ENCODE peak calls at places on chromosomes 5 and 9, in seven cellular contexts. One of them, this sample, is unnamed.

GRCh38 chr9:3528466-3528865 is 2.7 kb upstream of the RFX3 start:
- DNase-seq in OCI-LY7: peak
- DNase-seq in BJ: no peak
- DNase-seq in psoas muscle: no peak
- DNase-seq in body of pancreas: no peak
- DNase-seq in foreskin fibroblast: no peak
- DNase-seq in Panc1: no peak
- DNase-seq in this sample: no peak

GRCh38 chr5:36090033-36090432 is 23.4 kb upstream of the UGT3A2 start:
- DNase-seq in BJ: no peak
- DNase-seq in Panc1: no peak
- DNase-seq in foreskin fibroblast: peak
- DNase-seq in body of pancreas: no peak
- DNase-seq in psoas muscle: no peak
- DNase-seq in OCI-LY7: peak
- DNase-seq in this sample: peak

GRCh38 chr5:149271195-149271716 is 403 bp upstream of the AFAP1L1 start:
- DNase-seq in Panc1: no peak
- DNase-seq in BJ: no peak
- DNase-seq in psoas muscle: no peak
- DNase-seq in foreskin fibroblast: peak
- DNase-seq in body of pancreas: no peak
- DNase-seq in OCI-LY7: no peak
- DNase-seq in this sample: peak

GRCh38 chr5:5304361-5305035 is 118.0 kb upstream of the ICE1 start:
- DNase-seq in foreskin fibroblast: no peak
- DNase-seq in BJ: no peak
- DNase-seq in Panc1: peak
- DNase-seq in psoas muscle: no peak
- DNase-seq in OCI-LY7: peak
- DNase-seq in body of pancreas: no peak
- DNase-seq in this sample: peak

GRCh38 chr5:100761192-100761591 is 141.9 kb downstream of the ST8SIA4 start:
- DNase-seq in psoas muscle: no peak
- DNase-seq in BJ: no peak
- DNase-seq in body of pancreas: no peak
- DNase-seq in foreskin fibroblast: no peak
- DNase-seq in OCI-LY7: no peak
- DNase-seq in Panc1: no peak
- DNase-seq in this sample: peak

GRCh38 chr5:112616812-112617547 is 120.7 kb upstream of the APC start:
- DNase-seq in psoas muscle: no peak
- DNase-seq in OCI-LY7: no peak
- DNase-seq in foreskin fibroblast: peak
- DNase-seq in BJ: no peak
- DNase-seq in Panc1: no peak
- DNase-seq in body of pancreas: peak
- DNase-seq in this sample: no peak

GRCh38 chr5:171312129-171312819 is 3.2 kb downstream of the TLX3 start:
- DNase-seq in OCI-LY7: no peak
- DNase-seq in psoas muscle: no peak
- DNase-seq in body of pancreas: no peak
- DNase-seq in BJ: no peak
- DNase-seq in Panc1: no peak
- DNase-seq in foreskin fibroblast: peak
- DNase-seq in this sample: no peak

GRCh38 chr9:108466238-108466637 is 389.5 kb downstream of the ACTL7B start:
- DNase-seq in Panc1: no peak
- DNase-seq in foreskin fibroblast: no peak
- DNase-seq in psoas muscle: no peak
- DNase-seq in body of pancreas: no peak
- DNase-seq in BJ: no peak
- DNase-seq in OCI-LY7: no peak
- DNase-seq in this sample: no peak

GRCh38 chr5:149617760-149618306 is 36.5 kb downstream of the ARHGEF37 start:
- DNase-seq in Panc1: no peak
- DNase-seq in BJ: no peak
- DNase-seq in foreskin fibroblast: no peak
- DNase-seq in psoas muscle: no peak
- DNase-seq in body of pancreas: no peak
- DNase-seq in OCI-LY7: peak
- DNase-seq in this sample: no peak

GRCh38 chr9:134071149-134071548 is 3.3 kb upstream of the BRD3 start:
- DNase-seq in foreskin fibroblast: no peak
- DNase-seq in psoas muscle: no peak
- DNase-seq in OCI-LY7: no peak
- DNase-seq in Panc1: no peak
- DNase-seq in body of pancreas: no peak
- DNase-seq in BJ: no peak
- DNase-seq in this sample: no peak

GRCh38 chr5:179237770-179238627 is 107.3 kb downstream of the ADAMTS2 start:
- DNase-seq in body of pancreas: no peak
- DNase-seq in BJ: no peak
- DNase-seq in foreskin fibroblast: no peak
- DNase-seq in psoas muscle: peak
- DNase-seq in Panc1: no peak
- DNase-seq in OCI-LY7: no peak
- DNase-seq in this sample: no peak
- TF ChIP-seq CTCF in body of pancreas: no peak
- TF ChIP-seq CTCF in BJ: no peak
- TF ChIP-seq CTCF in foreskin fibroblast: no peak
- TF ChIP-seq CTCF in psoas muscle: no peak
- TF ChIP-seq CTCF in Panc1: no peak
- TF ChIP-seq CTCF in OCI-LY7: no peak
- TF ChIP-seq CTCF in this sample: no peak

DNA sequence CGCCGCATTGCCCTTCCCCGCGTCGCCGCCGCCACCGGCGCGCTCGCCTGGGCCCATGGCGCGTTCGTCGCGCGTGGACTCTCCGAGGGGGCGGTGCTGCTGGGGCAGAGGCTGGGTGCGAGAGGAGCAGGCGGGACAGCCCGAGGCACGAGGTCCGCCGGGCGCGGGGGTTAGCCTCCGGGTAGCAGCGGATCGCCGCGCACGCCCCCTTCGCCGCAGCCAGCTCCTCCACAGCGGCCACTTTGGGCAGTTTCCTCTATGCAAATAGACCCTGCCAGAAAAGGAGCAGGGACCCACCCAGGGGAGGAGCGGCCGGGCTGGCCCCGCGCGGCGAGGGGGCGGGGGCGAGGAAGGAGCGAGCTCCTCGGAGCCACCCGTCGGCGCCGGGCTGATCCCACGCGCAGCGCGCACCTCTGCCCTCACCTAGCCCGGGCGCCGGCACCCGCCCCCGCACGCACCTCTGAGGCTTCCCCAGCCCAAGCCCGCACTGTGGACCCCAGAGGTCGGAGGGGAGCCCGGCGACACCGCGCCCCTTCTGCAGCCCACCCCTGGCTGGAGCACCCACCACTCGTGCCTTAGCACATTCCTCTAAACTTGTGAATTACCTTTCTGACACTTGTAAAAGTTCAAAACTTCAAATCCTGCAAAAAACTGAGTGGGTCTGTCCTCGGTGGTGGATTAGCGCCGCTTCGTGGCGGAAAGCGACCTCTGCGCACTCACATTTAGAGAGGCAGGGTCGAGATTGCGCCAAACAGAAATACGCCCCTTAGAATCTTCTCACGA is at the start of gene COL23A1:
- DNase-seq in foreskin fibroblast: peak
- DNase-seq in OCI-LY7: no peak
- DNase-seq in body of pancreas: no peak
- DNase-seq in psoas muscle: peak
- DNase-seq in Panc1: peak
- DNase-seq in BJ: no peak
- DNase-seq in this sample: peak
- H3K4me3 ChIP-seq in foreskin fibroblast: peak
- H3K4me3 ChIP-seq in OCI-LY7: no peak
- H3K4me3 ChIP-seq in body of pancreas: no peak
- H3K4me3 ChIP-seq in psoas muscle: peak
- H3K4me3 ChIP-seq in Panc1: peak
- H3K4me3 ChIP-seq in BJ: peak
- H3K4me3 ChIP-seq in this sample: peak

GRCh38 chr5:81239613-81240012 is 6.5 kb downstream of the CKMT2 start:
- DNase-seq in psoas muscle: no peak
- DNase-seq in BJ: no peak
- DNase-seq in Panc1: no peak
- DNase-seq in foreskin fibroblast: no peak
- DNase-seq in OCI-LY7: no peak
- DNase-seq in body of pancreas: no peak
- DNase-seq in this sample: no peak
- TF ChIP-seq CTCF in psoas muscle: no peak
- TF ChIP-seq CTCF in BJ: no peak
- TF ChIP-seq CTCF in Panc1: no peak
- TF ChIP-seq CTCF in foreskin fibroblast: no peak
- TF ChIP-seq CTCF in OCI-LY7: no peak
- TF ChIP-seq CTCF in body of pancreas: no peak
- TF ChIP-seq CTCF in this sample: no peak

GRCh38 chr5:40841068-40841805 is at the start of gene CARD6:
- DNase-seq in OCI-LY7: no peak
- DNase-seq in BJ: no peak
- DNase-seq in foreskin fibroblast: peak
- DNase-seq in Panc1: no peak
- DNase-seq in body of pancreas: no peak
- DNase-seq in psoas muscle: no peak
- DNase-seq in this sample: peak
- H3K4me3 ChIP-seq in OCI-LY7: peak
- H3K4me3 ChIP-seq in BJ: peak
- H3K4me3 ChIP-seq in foreskin fibroblast: peak
- H3K4me3 ChIP-seq in Panc1: peak
- H3K4me3 ChIP-seq in body of pancreas: no peak
- H3K4me3 ChIP-seq in psoas muscle: peak
- H3K4me3 ChIP-seq in this sample: peak

GRCh38 chr9:35757527-35758275 is 3.6 kb upstream of the MSMP start:
- DNase-seq in body of pancreas: no peak
- DNase-seq in BJ: no peak
- DNase-seq in Panc1: no peak
- DNase-seq in OCI-LY7: no peak
- DNase-seq in foreskin fibroblast: no peak
- DNase-seq in psoas muscle: no peak
- DNase-seq in this sample: no peak

GRCh38 chr9:35758475-35759050 is 4.5 kb upstream of the MSMP start:
- DNase-seq in Panc1: no peak
- DNase-seq in body of pancreas: no peak
- DNase-seq in OCI-LY7: no peak
- DNase-seq in BJ: no peak
- DNase-seq in psoas muscle: no peak
- DNase-seq in foreskin fibroblast: no peak
- DNase-seq in this sample: no peak

GRCh38 chr9:35760651-35761050 is 6.6 kb upstream of the MSMP start:
- DNase-seq in Panc1: no peak
- DNase-seq in body of pancreas: no peak
- DNase-seq in psoas muscle: no peak
- DNase-seq in BJ: no peak
- DNase-seq in OCI-LY7: no peak
- DNase-seq in foreskin fibroblast: peak
- DNase-seq in this sample: no peak

GRCh38 chr9:35756743-35757526 is 2.9 kb upstream of the MSMP start:
- DNase-seq in Panc1: no peak
- DNase-seq in body of pancreas: peak
- DNase-seq in psoas muscle: peak
- DNase-seq in OCI-LY7: peak
- DNase-seq in foreskin fibroblast: peak
- DNase-seq in BJ: no peak
- DNase-seq in this sample: no peak

GRCh38 chr9:35759795-35760194 is 5.7 kb upstream of the MSMP start:
- DNase-seq in body of pancreas: no peak
- DNase-seq in foreskin fibroblast: no peak
- DNase-seq in OCI-LY7: no peak
- DNase-seq in BJ: no peak
- DNase-seq in psoas muscle: no peak
- DNase-seq in Panc1: no peak
- DNase-seq in this sample: no peak
- TF ChIP-seq CTCF in body of pancreas: no peak
- TF ChIP-seq CTCF in foreskin fibroblast: no peak
- TF ChIP-seq CTCF in OCI-LY7: peak
- TF ChIP-seq CTCF in BJ: no peak
- TF ChIP-seq CTCF in psoas muscle: no peak
- TF ChIP-seq CTCF in Panc1: no peak
- TF ChIP-seq CTCF in this sample: no peak

DNA sequence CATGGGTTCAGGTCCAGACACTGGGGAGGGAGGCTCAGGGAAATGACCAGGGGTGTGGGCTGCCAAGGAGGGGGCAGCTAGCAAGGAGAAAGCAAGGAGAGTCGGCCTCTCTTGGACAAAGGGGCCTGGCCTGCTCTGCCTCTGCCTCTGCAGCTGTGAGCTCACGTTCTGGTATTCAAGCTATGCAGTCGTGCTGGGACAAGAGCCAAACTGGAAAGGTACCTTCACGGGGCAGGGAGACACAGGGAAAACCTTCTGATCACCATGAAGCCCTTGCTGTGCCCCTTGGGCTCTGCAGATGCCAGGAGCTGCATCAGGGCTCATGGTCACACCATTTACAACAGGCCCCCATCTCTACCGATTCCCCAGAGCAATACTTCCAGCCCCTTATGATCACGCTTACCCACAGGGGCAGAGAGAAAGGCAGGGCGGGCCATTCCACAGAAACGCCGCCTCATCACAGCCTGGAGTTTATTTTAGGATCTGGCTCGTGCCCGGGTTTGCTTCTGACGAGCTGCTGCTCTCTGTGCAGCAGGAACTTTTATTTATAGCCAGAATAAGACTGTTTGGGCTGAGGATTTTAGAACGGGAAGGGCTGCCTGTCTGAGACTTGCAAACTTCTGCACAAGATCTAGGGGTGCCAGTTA is 63.3 kb downstream of the PRRT1B start:
- DNase-seq in BJ: peak
- DNase-seq in OCI-LY7: no peak
- DNase-seq in foreskin fibroblast: peak
- DNase-seq in Panc1: peak
- DNase-seq in body of pancreas: peak
- DNase-seq in psoas muscle: peak
- DNase-seq in this sample: peak
- H3K4me3 ChIP-seq in BJ: no peak
- H3K4me3 ChIP-seq in OCI-LY7: no peak
- H3K4me3 ChIP-seq in foreskin fibroblast: no peak
- H3K4me3 ChIP-seq in Panc1: peak
- H3K4me3 ChIP-seq in body of pancreas: no peak
- H3K4me3 ChIP-seq in psoas muscle: peak
- H3K4me3 ChIP-seq in this sample: peak

GRCh38 chr9:78121488-78121887 is 89.9 kb upstream of the GNAQ start:
- DNase-seq in foreskin fibroblast: peak
- DNase-seq in psoas muscle: peak
- DNase-seq in Panc1: no peak
- DNase-seq in BJ: no peak
- DNase-seq in OCI-LY7: peak
- DNase-seq in body of pancreas: peak
- DNase-seq in this sample: peak
- TF ChIP-seq CTCF in foreskin fibroblast: peak
- TF ChIP-seq CTCF in psoas muscle: peak
- TF ChIP-seq CTCF in Panc1: peak
- TF ChIP-seq CTCF in BJ: peak
- TF ChIP-seq CTCF in OCI-LY7: peak
- TF ChIP-seq CTCF in body of pancreas: peak
- TF ChIP-seq CTCF in this sample: peak

This sample was measured in fibroblast of villous mesenchyme.